ENCODE peak calls at places on chromosomes 11 and 22, in four cellular contexts. C, P, Z and T are unnamed samples.

GRCh38 chr11:707817-708420 is 1.9 kb downstream of the EPS8L2 start:
- DNase-seq in P (peak; percentile 70), C (no peak), Z (no peak), T (no peak)

GRCh38 chr11:44989831-44990566 is 39.3 kb upstream of the TP53I11 start:
- DNase-seq in P (no peak), Z (peak; percentile 84), C (peak; percentile 43), T (no peak)

GRCh38 chr11:83437939-83438338 is 151.8 kb upstream of the CCDC90B start:
- DNase-seq in C (no peak), P (peak; percentile 52), Z (no peak), T (no peak)

GRCh38 chr11:86041975-86042378 is 26.9 kb downstream of the PICALM start:
- DNase-seq in P (no peak), Z (no peak), C (peak; percentile 93), T (peak; percentile 94)

GRCh38 chr11:16966633-16967346 is 47.4 kb downstream of the PLEKHA7 start:
- DNase-seq in Z (no peak), P (no peak), C (no peak), T (no peak)

GRCh38 chr11:131351848-131352247 is 18.6 kb upstream of the NTM start:
- DNase-seq in P (no peak), Z (no peak), C (no peak), T (no peak)

GRCh38 chr11:19714387-19715363 is 2.0 kb downstream of the NAV2 start:
- DNase-seq in C (peak; percentile 56), Z (peak; percentile 34), P (peak; percentile 51), T (peak; percentile 10)

GRCh38 chr11:76566811-76567210 is 103.7 kb downstream of the LRRC32 start:
- DNase-seq in P (no peak), Z (no peak), C (no peak), T (no peak)

GRCh38 chr11:12122083-12122482 is 11.7 kb downstream of the MICAL2 start:
- DNase-seq in Z (no peak), C (no peak), P (peak; percentile 56), T (no peak)

GRCh38 chr22:36371920-36372319 is 15.8 kb downstream of the MYH9 start:
- DNase-seq in P (no peak), Z (no peak), C (no peak), T (no peak)

GRCh38 chr11:121352301-121352891 is 59.8 kb downstream of the SC5D start:
- DNase-seq in Z (no peak), C (no peak), P (no peak), T (no peak)

GRCh38 chr11:7079545-7080135 is 9.2 kb upstream of the RBMXL2 start:
- DNase-seq in P (no peak), Z (no peak), C (no peak), T (no peak)

GRCh38 chr22:19422440-19423301 is 8.9 kb downstream of the HIRA start:
- DNase-seq in Z (no peak), P (no peak), C (no peak), T (peak; percentile 7)

GRCh38 chr22:37533995-37534394 is 14.8 kb upstream of the CARD10 start:
- DNase-seq in C (peak; percentile 82), Z (no peak), P (no peak), T (peak; percentile 77)

GRCh38 chr11:66969584-66970205 is 5.4 kb upstream of the C11orf86 start:
- DNase-seq in Z (no peak), P (no peak), C (peak; percentile 99), T (peak; percentile 90)

GRCh38 chr11:844693-845644 is 2.3 kb downstream of the TSPAN4 start:
- DNase-seq in C (peak; percentile 95), P (peak; percentile 91), Z (peak; percentile 91), T (peak; percentile 97)

GRCh38 chr11:43955381-43956118 is 13.1 kb downstream of the C11orf96 start:
- DNase-seq in C (peak; percentile 66), P (no peak), Z (no peak), T (no peak)

GRCh38 chr22:27644566-27644965 is 157.0 kb downstream of the MN1 start:
- DNase-seq in Z (no peak), P (no peak), C (no peak), T (no peak)

GRCh38 chr22:26432619-26433311 is 3.7 kb downstream of the ASPHD2 start:
- DNase-seq in Z (no peak), P (no peak), C (no peak), T (no peak)

GRCh38 chr22:37109242-37109917 is at the start of gene TMPRSS6:
- DNase-seq in P (no peak), C (no peak), Z (no peak), T (no peak)

GRCh38 chr11:112963368-112963955 is 2.2 kb downstream of the NCAM1 start:
- DNase-seq in C (no peak), Z (no peak), P (no peak), T (no peak)

GRCh38 chr22:43828711-43829447 is 16.8 kb upstream of the EFCAB6 start:
- DNase-seq in Z (peak; percentile 87), C (peak; percentile 4), P (peak; percentile 59), T (peak; percentile 67)

GRCh38 chr22:26990503-26991189 is 333.3 kb downstream of the MIAT start:
- DNase-seq in P (no peak), C (no peak), Z (no peak), T (no peak)

GRCh38 chr11:43376594-43376993 is 17.9 kb downstream of the TTC17 start:
- DNase-seq in Z (no peak), C (peak; percentile 67), P (no peak), T (peak; percentile 81)

GRCh38 chr11:111549869-111550203 is 9.3 kb downstream of the LAYN start:
- DNase-seq in P (no peak), C (no peak), Z (no peak), T (peak; percentile 53)

GRCh38 chr11:61967177-61967923 is at the start of gene FTH1:
- DNase-seq in C (peak; percentile 92), Z (peak; percentile 93), P (peak; percentile 95), T (peak; percentile 91)

GRCh38 chr11:15865212-15865987 is 490.9 kb downstream of the SOX6 start:
- DNase-seq in Z (no peak), C (no peak), P (no peak), T (no peak)

GRCh38 chr11:76626921-76627391 is 43.6 kb downstream of the LRRC32 start:
- DNase-seq in C (peak; percentile 87), P (no peak), Z (no peak), T (peak; percentile 41)

GRCh38 chr11:120648706-120649250 is 137.2 kb downstream of the GRIK4 start:
- DNase-seq in Z (no peak), C (no peak), P (no peak), T (no peak)

GRCh38 chr11:117424781-117425180 is 97.1 kb downstream of the CEP164 start:
- DNase-seq in P (no peak), Z (no peak), C (peak; percentile 73), T (no peak)

GRCh38 chr11:117425679-117426296 is 98.1 kb downstream of the CEP164 start:
- DNase-seq in C (no peak), P (no peak), Z (no peak), T (no peak)

GRCh38 chr11:117427356-117427874 is 99.8 kb downstream of the CEP164 start:
- DNase-seq in P (no peak), C (no peak), Z (no peak), T (no peak)

GRCh38 chr11:117426941-117427340 is 99.3 kb downstream of the CEP164 start:
- DNase-seq in P (no peak), C (no peak), Z (no peak), T (no peak)

GRCh38 chr11:117426297-117426685 is 98.6 kb downstream of the CEP164 start:
- DNase-seq in Z (peak; percentile 76), C (peak; percentile 35), P (peak; percentile 73), T (peak; percentile 42)
- TF ChIP-seq CTCF in Z (peak; percentile 82), C (peak; percentile 96), P (peak; percentile 93), T (peak; percentile 99)

GRCh38 chr11:64099436-64099835 is 63.7 kb downstream of the FLRT1 start:
- DNase-seq in C (no peak), Z (no peak), P (no peak), T (no peak)
- H3K4me3 ChIP-seq in C (no peak overlapping the region), Z (no peak overlapping the region), P (no peak overlapping the region), T (no peak overlapping the region)

DNA sequence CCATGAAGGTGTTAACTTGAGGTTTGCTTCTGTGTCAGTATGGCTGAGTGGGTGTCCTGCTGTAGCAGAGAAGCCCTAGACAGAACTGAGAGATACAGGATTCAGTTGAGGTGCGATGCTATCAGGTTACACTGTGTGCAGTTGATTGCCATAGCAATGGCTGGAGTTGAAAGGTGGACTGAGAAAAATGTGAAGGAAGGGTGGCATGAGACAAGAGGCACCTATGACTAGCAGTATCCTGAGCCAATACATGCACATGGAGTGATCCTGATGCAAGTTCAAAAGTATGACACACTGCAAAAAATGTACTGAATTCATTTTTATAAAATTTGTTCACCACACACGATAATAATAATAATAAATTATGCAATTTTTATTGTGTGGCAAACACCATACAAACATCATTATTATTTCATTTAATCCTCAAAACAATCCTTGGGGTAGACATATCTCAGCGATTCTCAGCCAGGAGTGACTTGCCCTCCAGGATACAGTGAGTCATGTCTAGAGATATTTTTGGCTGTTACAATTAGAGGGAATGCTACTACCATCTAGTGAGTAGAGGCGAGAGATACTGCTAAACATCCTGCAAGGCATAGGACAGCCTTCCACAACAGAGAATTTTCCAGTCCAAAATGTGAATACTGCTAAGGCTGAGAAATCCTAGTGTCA is 3.9 kb upstream of the PIWIL4 start:
- DNase-seq in Z (no peak), P (no peak), C (peak; percentile 77), T (peak; percentile 46)
- TF ChIP-seq CTCF in Z (no peak), P (peak; percentile 11), C (peak; percentile 59), T (peak; percentile 30)

GRCh38 chr11:57481915-57482781 is 21.8 kb downstream of the RTN4RL2 start:
- DNase-seq in Z (no peak), P (no peak), C (no peak), T (no peak)
- H3K4me3 ChIP-seq in Z (peak overlapping the region; percentile 9), P (no peak overlapping the region), C (no peak overlapping the region), T (peak overlapping the region; percentile 44)